ENCODE peak calls at places on chromosomes 11 and 22, in seven cellular contexts. One of them, this sample, is unnamed. For H3K27me3, the result is how much of the 10 kb centered on the place peaks cover.

GRCh38 chr11:23732026-23732425 is 764.8 kb upstream of the LUZP2 start:
- DNase-seq in lower lobe of right lung: no peak
- DNase-seq in CD8-positive, alpha-beta memory T cell: no peak
- DNase-seq in brain microvascular endothelial cell: peak
- DNase-seq in cardiac muscle cell: no peak
- DNase-seq in heart right ventricle: no peak
- DNase-seq in body of pancreas: no peak
- DNase-seq in this sample: no peak

GRCh38 chr11:78205256-78205655 is 16.5 kb downstream of the USP35 start:
- DNase-seq in heart right ventricle: no peak
- DNase-seq in cardiac muscle cell: no peak
- DNase-seq in brain microvascular endothelial cell: no peak
- DNase-seq in body of pancreas: no peak
- DNase-seq in lower lobe of right lung: no peak
- DNase-seq in CD8-positive, alpha-beta memory T cell: no peak
- DNase-seq in this sample: peak

GRCh38 chr11:26109658-26110393 is 222.1 kb upstream of the ANO3 start:
- DNase-seq in cardiac muscle cell: no peak
- DNase-seq in CD8-positive, alpha-beta memory T cell: no peak
- DNase-seq in brain microvascular endothelial cell: no peak
- DNase-seq in body of pancreas: no peak
- DNase-seq in heart right ventricle: no peak
- DNase-seq in lower lobe of right lung: no peak
- DNase-seq in this sample: no peak

GRCh38 chr22:29431986-29432385 is 6.4 kb upstream of the RFPL1 start:
- DNase-seq in CD8-positive, alpha-beta memory T cell: no peak
- DNase-seq in cardiac muscle cell: no peak
- DNase-seq in heart right ventricle: no peak
- DNase-seq in body of pancreas: no peak
- DNase-seq in brain microvascular endothelial cell: no peak
- DNase-seq in lower lobe of right lung: no peak
- DNase-seq in this sample: no peak

GRCh38 chr11:8871283-8871775 is 39.7 kb upstream of the AKIP1 start:
- DNase-seq in lower lobe of right lung: peak
- DNase-seq in brain microvascular endothelial cell: peak
- DNase-seq in cardiac muscle cell: peak
- DNase-seq in heart right ventricle: peak
- DNase-seq in CD8-positive, alpha-beta memory T cell: no peak
- DNase-seq in body of pancreas: peak
- DNase-seq in this sample: peak

GRCh38 chr11:78698612-78699011 is 123.9 kb upstream of the NARS2 start:
- DNase-seq in brain microvascular endothelial cell: peak
- DNase-seq in lower lobe of right lung: no peak
- DNase-seq in CD8-positive, alpha-beta memory T cell: no peak
- DNase-seq in cardiac muscle cell: peak
- DNase-seq in heart right ventricle: peak
- DNase-seq in body of pancreas: peak
- DNase-seq in this sample: peak

GRCh38 chr11:9385288-9385902 is 943 bp downstream of the IPO7 start:
- DNase-seq in body of pancreas: no peak
- DNase-seq in CD8-positive, alpha-beta memory T cell: peak
- DNase-seq in heart right ventricle: no peak
- DNase-seq in brain microvascular endothelial cell: no peak
- DNase-seq in lower lobe of right lung: no peak
- DNase-seq in cardiac muscle cell: no peak
- DNase-seq in this sample: no peak

GRCh38 chr22:38180841-38181452 is 683 bp downstream of the PLA2G6 start:
- DNase-seq in CD8-positive, alpha-beta memory T cell: peak
- DNase-seq in brain microvascular endothelial cell: no peak
- DNase-seq in body of pancreas: peak
- DNase-seq in heart right ventricle: no peak
- DNase-seq in lower lobe of right lung: peak
- DNase-seq in cardiac muscle cell: no peak
- DNase-seq in this sample: peak

GRCh38 chr22:48440673-48441552 is 1386.8 kb downstream of the BRD1 start:
- DNase-seq in CD8-positive, alpha-beta memory T cell: no peak
- DNase-seq in heart right ventricle: no peak
- DNase-seq in body of pancreas: no peak
- DNase-seq in cardiac muscle cell: no peak
- DNase-seq in lower lobe of right lung: peak
- DNase-seq in brain microvascular endothelial cell: no peak
- DNase-seq in this sample: peak

GRCh38 chr11:68011046-68011943 is 1.2 kb downstream of the ALDH3B1 start:
- DNase-seq in heart right ventricle: peak
- DNase-seq in brain microvascular endothelial cell: no peak
- DNase-seq in cardiac muscle cell: no peak
- DNase-seq in CD8-positive, alpha-beta memory T cell: no peak
- DNase-seq in body of pancreas: no peak
- DNase-seq in lower lobe of right lung: no peak
- DNase-seq in this sample: no peak

GRCh38 chr11:9973921-9974320 is 310.0 kb downstream of the SWAP70 start:
- DNase-seq in lower lobe of right lung: no peak
- DNase-seq in heart right ventricle: no peak
- DNase-seq in brain microvascular endothelial cell: no peak
- DNase-seq in cardiac muscle cell: no peak
- DNase-seq in body of pancreas: no peak
- DNase-seq in CD8-positive, alpha-beta memory T cell: no peak
- DNase-seq in this sample: no peak

GRCh38 chr11:94104734-94105133 is 23.9 kb upstream of the PANX1 start:
- DNase-seq in body of pancreas: no peak
- DNase-seq in CD8-positive, alpha-beta memory T cell: no peak
- DNase-seq in lower lobe of right lung: no peak
- DNase-seq in heart right ventricle: no peak
- DNase-seq in cardiac muscle cell: no peak
- DNase-seq in brain microvascular endothelial cell: no peak
- DNase-seq in this sample: no peak

GRCh38 chr11:62472063-62472884 is 53.4 kb downstream of the SCGB1A1 start:
- DNase-seq in body of pancreas: no peak
- DNase-seq in heart right ventricle: no peak
- DNase-seq in CD8-positive, alpha-beta memory T cell: no peak
- DNase-seq in brain microvascular endothelial cell: no peak
- DNase-seq in cardiac muscle cell: peak
- DNase-seq in lower lobe of right lung: no peak
- DNase-seq in this sample: no peak

GRCh38 chr11:4059424-4059823 is 35.2 kb upstream of the RRM1 start:
- DNase-seq in body of pancreas: no peak
- DNase-seq in lower lobe of right lung: no peak
- DNase-seq in brain microvascular endothelial cell: no peak
- DNase-seq in CD8-positive, alpha-beta memory T cell: no peak
- DNase-seq in heart right ventricle: no peak
- DNase-seq in cardiac muscle cell: no peak
- DNase-seq in this sample: no peak

GRCh38 chr11:67280791-67281551 is 8.1 kb upstream of the ANKRD13D start:
- DNase-seq in lower lobe of right lung: peak
- DNase-seq in cardiac muscle cell: no peak
- DNase-seq in CD8-positive, alpha-beta memory T cell: no peak
- DNase-seq in body of pancreas: peak
- DNase-seq in heart right ventricle: peak
- DNase-seq in brain microvascular endothelial cell: no peak
- DNase-seq in this sample: peak

GRCh38 chr11:2440646-2441045 is 3.7 kb downstream of the TRPM5 start:
- DNase-seq in lower lobe of right lung: peak
- DNase-seq in heart right ventricle: no peak
- DNase-seq in cardiac muscle cell: no peak
- DNase-seq in brain microvascular endothelial cell: no peak
- DNase-seq in CD8-positive, alpha-beta memory T cell: no peak
- DNase-seq in body of pancreas: no peak
- DNase-seq in this sample: peak

GRCh38 chr11:74147199-74147929 is 23.4 kb downstream of the C2CD3 start:
- DNase-seq in cardiac muscle cell: peak
- DNase-seq in CD8-positive, alpha-beta memory T cell: no peak
- DNase-seq in body of pancreas: no peak
- DNase-seq in brain microvascular endothelial cell: no peak
- DNase-seq in lower lobe of right lung: no peak
- DNase-seq in heart right ventricle: no peak
- DNase-seq in this sample: no peak

GRCh38 chr11:1230121-1230455 is 7.2 kb downstream of the MUC5B start:
- DNase-seq in body of pancreas: no peak
- DNase-seq in brain microvascular endothelial cell: no peak
- DNase-seq in heart right ventricle: no peak
- DNase-seq in lower lobe of right lung: no peak
- DNase-seq in cardiac muscle cell: no peak
- DNase-seq in CD8-positive, alpha-beta memory T cell: no peak
- DNase-seq in this sample: peak

GRCh38 chr11:12279672-12280108 is 97.7 kb upstream of the PARVA start:
- DNase-seq in lower lobe of right lung: no peak
- DNase-seq in CD8-positive, alpha-beta memory T cell: no peak
- DNase-seq in heart right ventricle: no peak
- DNase-seq in body of pancreas: peak
- DNase-seq in cardiac muscle cell: no peak
- DNase-seq in brain microvascular endothelial cell: no peak
- DNase-seq in this sample: no peak

GRCh38 chr11:111302298-111302697 is 4.0 kb downstream of the POU2AF3 start:
- DNase-seq in body of pancreas: peak
- DNase-seq in CD8-positive, alpha-beta memory T cell: no peak
- DNase-seq in brain microvascular endothelial cell: no peak
- DNase-seq in lower lobe of right lung: peak
- DNase-seq in cardiac muscle cell: no peak
- DNase-seq in heart right ventricle: no peak
- DNase-seq in this sample: no peak

GRCh38 chr22:29080061-29080975 is 7.5 kb downstream of the KREMEN1 start:
- DNase-seq in CD8-positive, alpha-beta memory T cell: no peak
- DNase-seq in cardiac muscle cell: peak
- DNase-seq in body of pancreas: no peak
- DNase-seq in heart right ventricle: no peak
- DNase-seq in brain microvascular endothelial cell: no peak
- DNase-seq in lower lobe of right lung: no peak
- DNase-seq in this sample: no peak

GRCh38 chr22:50310949-50311444 is 3.6 kb upstream of the PLXNB2 start:
- DNase-seq in cardiac muscle cell: no peak
- DNase-seq in CD8-positive, alpha-beta memory T cell: no peak
- DNase-seq in heart right ventricle: peak
- DNase-seq in lower lobe of right lung: peak
- DNase-seq in brain microvascular endothelial cell: no peak
- DNase-seq in body of pancreas: no peak
- DNase-seq in this sample: no peak

DNA sequence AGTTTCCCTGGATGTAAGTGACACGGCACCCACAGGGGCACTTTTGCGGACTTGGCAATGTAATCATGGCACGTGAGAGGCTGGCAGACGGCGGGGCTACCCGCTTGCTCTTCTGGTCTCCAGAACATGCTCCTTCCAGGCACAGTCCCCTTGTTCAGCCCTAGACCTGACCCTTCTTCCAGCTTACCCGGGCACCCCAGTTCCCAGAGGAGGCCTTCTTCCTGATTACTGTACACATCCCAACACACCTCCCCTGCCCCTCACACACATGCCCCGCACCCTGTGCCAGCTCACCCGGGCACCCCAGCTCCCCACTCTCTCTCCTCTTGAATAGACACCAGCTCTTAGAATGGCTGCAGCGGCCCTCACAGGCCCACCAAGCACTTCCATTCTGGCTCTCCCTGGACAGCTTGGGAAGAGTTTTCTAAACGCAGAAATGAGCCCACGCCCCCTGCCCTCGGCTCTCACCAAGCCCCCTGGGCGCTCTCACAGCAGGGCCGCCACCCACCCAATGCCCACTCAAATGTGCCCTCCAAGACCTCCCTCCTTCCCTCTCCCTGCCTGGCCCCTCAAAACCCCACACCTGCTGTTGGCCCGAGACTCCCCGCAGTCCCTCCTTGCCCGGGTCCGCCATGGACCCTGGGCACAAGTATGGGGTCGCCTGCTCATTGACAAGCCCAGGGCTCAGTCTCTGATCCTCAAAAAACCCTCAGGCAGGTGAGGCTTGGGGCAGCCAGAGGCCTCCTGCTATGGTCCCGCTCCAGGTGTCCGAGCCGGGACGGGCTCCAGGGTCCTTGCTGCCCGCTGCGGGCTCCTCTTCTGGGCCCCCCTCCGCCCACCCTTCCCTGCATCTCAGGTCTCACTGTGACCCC is 88.5 kb downstream of the WNT7B start:
- DNase-seq in lower lobe of right lung: peak
- DNase-seq in cardiac muscle cell: no peak
- DNase-seq in heart right ventricle: no peak
- DNase-seq in CD8-positive, alpha-beta memory T cell: no peak
- DNase-seq in body of pancreas: no peak
- DNase-seq in brain microvascular endothelial cell: no peak
- DNase-seq in this sample: peak
- H3K27me3 ChIP-seq in lower lobe of right lung: half or more
- H3K27me3 ChIP-seq in cardiac muscle cell: under half
- H3K27me3 ChIP-seq in heart right ventricle: half or more
- H3K27me3 ChIP-seq in CD8-positive, alpha-beta memory T cell: under half
- H3K27me3 ChIP-seq in body of pancreas: under half
- H3K27me3 ChIP-seq in brain microvascular endothelial cell: under half
- H3K27me3 ChIP-seq in this sample: under half

GRCh38 chr11:37908224-37908558 is 1310.2 kb upstream of the RAG2 start:
- DNase-seq in body of pancreas: no peak
- DNase-seq in lower lobe of right lung: no peak
- DNase-seq in brain microvascular endothelial cell: no peak
- DNase-seq in CD8-positive, alpha-beta memory T cell: no peak
- DNase-seq in heart right ventricle: no peak
- DNase-seq in cardiac muscle cell: peak
- DNase-seq in this sample: no peak
- H3K27me3 ChIP-seq in body of pancreas: under half
- H3K27me3 ChIP-seq in lower lobe of right lung: under half
- H3K27me3 ChIP-seq in brain microvascular endothelial cell: under half
- H3K27me3 ChIP-seq in CD8-positive, alpha-beta memory T cell: under half
- H3K27me3 ChIP-seq in heart right ventricle: under half
- H3K27me3 ChIP-seq in cardiac muscle cell: under half
- H3K27me3 ChIP-seq in this sample: under half

GRCh38 chr22:46480396-46480795 is 57.0 kb downstream of the CELSR1 start:
- DNase-seq in cardiac muscle cell: no peak
- DNase-seq in lower lobe of right lung: no peak
- DNase-seq in body of pancreas: no peak
- DNase-seq in brain microvascular endothelial cell: no peak
- DNase-seq in CD8-positive, alpha-beta memory T cell: no peak
- DNase-seq in heart right ventricle: no peak
- DNase-seq in this sample: no peak
- H3K27me3 ChIP-seq in cardiac muscle cell: under half
- H3K27me3 ChIP-seq in lower lobe of right lung: under half
- H3K27me3 ChIP-seq in body of pancreas: under half
- H3K27me3 ChIP-seq in brain microvascular endothelial cell: under half
- H3K27me3 ChIP-seq in CD8-positive, alpha-beta memory T cell: under half
- H3K27me3 ChIP-seq in heart right ventricle: under half
- H3K27me3 ChIP-seq in this sample: under half

GRCh38 chr11:133907841-133908241 is 48.9 kb downstream of the IGSF9B start:
- DNase-seq in brain microvascular endothelial cell: no peak
- DNase-seq in CD8-positive, alpha-beta memory T cell: no peak
- DNase-seq in cardiac muscle cell: no peak
- DNase-seq in lower lobe of right lung: peak
- DNase-seq in heart right ventricle: no peak
- DNase-seq in body of pancreas: no peak
- DNase-seq in this sample: peak

GRCh38 chr11:133908827-133909226 is 47.9 kb downstream of the IGSF9B start:
- DNase-seq in brain microvascular endothelial cell: no peak
- DNase-seq in lower lobe of right lung: peak
- DNase-seq in body of pancreas: no peak
- DNase-seq in cardiac muscle cell: no peak
- DNase-seq in CD8-positive, alpha-beta memory T cell: no peak
- DNase-seq in heart right ventricle: no peak
- DNase-seq in this sample: peak

GRCh38 chr11:133907216-133907615 is 49.6 kb downstream of the IGSF9B start:
- DNase-seq in cardiac muscle cell: no peak
- DNase-seq in heart right ventricle: no peak
- DNase-seq in lower lobe of right lung: peak
- DNase-seq in brain microvascular endothelial cell: no peak
- DNase-seq in CD8-positive, alpha-beta memory T cell: no peak
- DNase-seq in body of pancreas: no peak
- DNase-seq in this sample: no peak

GRCh38 chr11:133911169-133911568 is 45.6 kb downstream of the IGSF9B start:
- DNase-seq in body of pancreas: no peak
- DNase-seq in heart right ventricle: no peak
- DNase-seq in lower lobe of right lung: peak
- DNase-seq in brain microvascular endothelial cell: no peak
- DNase-seq in CD8-positive, alpha-beta memory T cell: no peak
- DNase-seq in cardiac muscle cell: no peak
- DNase-seq in this sample: peak

GRCh38 chr11:133910101-133910500 is 46.7 kb downstream of the IGSF9B start:
- DNase-seq in lower lobe of right lung: peak
- DNase-seq in CD8-positive, alpha-beta memory T cell: no peak
- DNase-seq in brain microvascular endothelial cell: no peak
- DNase-seq in cardiac muscle cell: no peak
- DNase-seq in heart right ventricle: no peak
- DNase-seq in body of pancreas: no peak
- DNase-seq in this sample: peak
- H3K27me3 ChIP-seq in lower lobe of right lung: under half
- H3K27me3 ChIP-seq in CD8-positive, alpha-beta memory T cell: under half
- H3K27me3 ChIP-seq in brain microvascular endothelial cell: under half
- H3K27me3 ChIP-seq in cardiac muscle cell: under half
- H3K27me3 ChIP-seq in heart right ventricle: under half
- H3K27me3 ChIP-seq in body of pancreas: under half
- H3K27me3 ChIP-seq in this sample: under half